ENCODE peak calls at places on chromosomes 16 and 17, in eight cellular contexts. L, V, H, M, K, R, A and D are unnamed samples.

GRCh38 chr16:28068976-28069375 is 5.5 kb upstream of the GSG1L start:
- DNase-seq in L (no peak), V (no peak), H (no peak), M (no peak), K (no peak), R (no peak), A (no peak), D (no peak)

GRCh38 chr17:48483004-48483403 is 47.8 kb downstream of the HOXB1 start:
- DNase-seq in L (no peak), V (no peak), H (no peak), M (no peak), K (no peak), R (no peak), A (no peak), D (no peak)

GRCh38 chr17:81374890-81375289 is 20.4 kb upstream of the BAHCC1 start:
- DNase-seq in L (no peak), V (no peak), H (no peak), M (no peak), K (no peak), R (no peak), A (no peak), D (no peak)

GRCh38 chr17:39751637-39752036 is 13.9 kb downstream of the GRB7 start:
- DNase-seq in L (no peak), V (no peak), H (no peak), M (no peak), K (no peak), R (no peak), A (no peak), D (no peak)

GRCh38 chr16:84178146-84178765 is 8.6 kb downstream of the TAF1C start:
- DNase-seq in L (no peak), V (no peak), H (no peak), M (no peak), K (no peak), R (no peak), A (no peak), D (no peak)

GRCh38 chr16:23407436-23408125 is 45.4 kb downstream of the COG7 start:
- DNase-seq in L (no peak), V (no peak), H (no peak), M (no peak), K (no peak), R (no peak), A (no peak), D (no peak)

GRCh38 chr17:16313159-16314090 is 39.8 kb downstream of the CENPV start:
- DNase-seq in L (no peak), V (no peak), H (peak; percentile 88), M (no peak), K (peak; percentile 40), R (no peak), A (no peak), D (no peak)

GRCh38 chr16:63880948-63881347 is 1240.9 kb downstream of the CDH11 start:
- DNase-seq in L (no peak), V (no peak), H (no peak), M (no peak), K (no peak), R (no peak), A (no peak), D (no peak)

GRCh38 chr17:55437165-55437605 is 15.6 kb upstream of the MMD start:
- DNase-seq in L (no peak), V (no peak), H (no peak), M (no peak), K (no peak), R (no peak), A (no peak), D (no peak)

GRCh38 chr17:4968166-4968915 is 724 bp upstream of the SPAG7 start:
- DNase-seq in L (no peak), V (no peak), H (no peak), M (no peak), K (no peak), R (peak; percentile 58), A (no peak), D (peak; percentile 24)

GRCh38 chr17:30133197-30133596 is 16.6 kb downstream of the NSRP1 start:
- DNase-seq in L (no peak), V (no peak), H (no peak), M (no peak), K (no peak), R (no peak), A (no peak), D (no peak)